ENCODE peak calls at places on chromosomes 16 and 17, in nine cellular contexts. R, I, K, U, H, Y, X, T and B are unnamed samples.
A peak's percentile ranks its signal among the peaks of the same experiment; 100 is the strongest.

GRCh38 chr17:44793885-44794698 is 35.3 kb downstream of the ADAM11 start:
- DNase-seq in H (no peak), T (no peak), X (peak; percentile 29), I (peak; percentile 9), K (no peak), R (no peak), U (no peak), Y (no peak), B (no peak)

GRCh38 chr17:45361451-45361850 is 44.6 kb upstream of the MAP3K14 start:
- DNase-seq in X (peak; percentile 74), T (no peak), Y (no peak), R (no peak), K (no peak), U (no peak), H (no peak), I (no peak), B (no peak)

GRCh38 chr17:56866496-56866895 is 32.5 kb downstream of the DGKE start:
- DNase-seq in K (no peak), R (no peak), X (no peak), H (no peak), Y (no peak), U (no peak), T (no peak), I (no peak), B (no peak)

GRCh38 chr17:56629450-56630187 is 36.1 kb downstream of the NOG start:
- DNase-seq in H (no peak), T (peak; percentile 33), I (no peak), K (no peak), U (peak; percentile 11), R (peak; percentile 5), X (no peak), Y (peak; percentile 83), B (no peak)

GRCh38 chr17:17506181-17506741 is 10.1 kb upstream of the RASD1 start:
- DNase-seq in Y (no peak), H (no peak), U (no peak), X (no peak), K (no peak), I (peak; percentile 62), R (no peak), T (no peak), B (no peak)

GRCh38 chr16:84979516-84979915 is 31.8 kb downstream of the ZDHHC7 start:
- DNase-seq in X (no peak), U (no peak), T (peak; percentile 53), H (no peak), R (peak; percentile 81), I (no peak), Y (no peak), K (no peak), B (no peak)

GRCh38 chr16:82263456-82264159 is 93.6 kb upstream of the MPHOSPH6 start:
- DNase-seq in U (peak; percentile 32), R (peak; percentile 64), K (peak; percentile 48), H (no peak), X (no peak), T (peak; percentile 66), Y (peak; percentile 80), I (no peak), B (peak; percentile 26)

GRCh38 chr17:14302421-14303099 is 1.7 kb downstream of the HS3ST3B1 start:
- DNase-seq in X (peak; percentile 96), R (peak; percentile 82), U (peak; percentile 68), K (peak; percentile 81), H (no peak), I (peak; percentile 94), T (peak; percentile 77), Y (peak; percentile 89), B (peak; percentile 49)

GRCh38 chr17:17700251-17700969 is 19.2 kb downstream of the RAI1 start:
- DNase-seq in U (no peak), K (no peak), T (no peak), R (no peak), Y (peak; percentile 89), H (no peak), I (no peak), X (no peak), B (no peak)

GRCh38 chr16:85569615-85570212 is 43.4 kb upstream of the GSE1 start:
- DNase-seq in U (peak; percentile 81), Y (peak; percentile 66), K (no peak), T (no peak), I (no peak), H (no peak), X (no peak), R (no peak), B (peak; percentile 85)

GRCh38 chr16:71258371-71258770 is 27.8 kb upstream of the HYDIN start:
- DNase-seq in H (no peak), K (no peak), I (no peak), Y (no peak), R (no peak), T (no peak), X (no peak), U (no peak), B (no peak)

GRCh38 chr16:8727084-8727590 is 52.7 kb downstream of the ABAT start:
- DNase-seq in X (no peak), U (no peak), Y (no peak), K (no peak), H (no peak), I (no peak), T (no peak), R (no peak), B (no peak)

GRCh38 chr16:721765-722481 is 977 bp downstream of the ANTKMT start:
- DNase-seq in U (no peak), T (no peak), R (no peak), H (no peak), I (no peak), Y (no peak), K (no peak), X (no peak), B (no peak)

GRCh38 chr17:17783121-17783824 is 53.5 kb downstream of the SREBF1 start:
- DNase-seq in T (peak; percentile 64), K (no peak), I (peak; percentile 84), X (no peak), R (peak; percentile 61), U (no peak), Y (peak; percentile 89), H (no peak), B (no peak)

GRCh38 chr16:30116291-30117207 is 3.2 kb upstream of the GDPD3 start:
- DNase-seq in H (no peak), Y (no peak), K (no peak), I (peak; percentile 41), U (no peak), X (no peak), R (no peak), T (no peak), B (no peak)

GRCh38 chr16:87583453-87584131 is 18.7 kb upstream of the JPH3 start:
- DNase-seq in T (no peak), Y (peak; percentile 50), U (peak; percentile 85), K (no peak), R (no peak), I (no peak), H (no peak), X (no peak), B (no peak)

GRCh38 chr16:84950906-84951305 is 60.4 kb downstream of the ZDHHC7 start:
- DNase-seq in R (peak; percentile 14), K (no peak), X (no peak), U (no peak), Y (peak; percentile 72), I (no peak), T (no peak), H (no peak), B (no peak)

GRCh38 chr16:51146256-51146924 is 4.7 kb downstream of the SALL1 start:
- DNase-seq in K (no peak), X (no peak), T (no peak), U (no peak), Y (no peak), R (no peak), I (no peak), H (no peak), B (peak; percentile 42)

GRCh38 chr16:1150511-1150982 is 2.4 kb upstream of the CACNA1H start:
- DNase-seq in U (peak; percentile 54), X (no peak), H (no peak), Y (peak; percentile 64), T (no peak), I (no peak), K (no peak), R (no peak), B (no peak)

GRCh38 chr17:42027961-42028790 is 8.3 kb downstream of the NKIRAS2 start:
- DNase-seq in Y (peak; percentile 92), X (no peak), U (no peak), T (no peak), I (no peak), K (no peak), R (peak; percentile 41), H (no peak), B (no peak)
- TF ChIP-seq CTCF in Y (peak; percentile 56), X (no peak), U (peak; percentile 46), T (no peak), I (peak; percentile 7), K (no peak), R (peak; percentile 46), H (no peak), B (peak; percentile 20)

DNA sequence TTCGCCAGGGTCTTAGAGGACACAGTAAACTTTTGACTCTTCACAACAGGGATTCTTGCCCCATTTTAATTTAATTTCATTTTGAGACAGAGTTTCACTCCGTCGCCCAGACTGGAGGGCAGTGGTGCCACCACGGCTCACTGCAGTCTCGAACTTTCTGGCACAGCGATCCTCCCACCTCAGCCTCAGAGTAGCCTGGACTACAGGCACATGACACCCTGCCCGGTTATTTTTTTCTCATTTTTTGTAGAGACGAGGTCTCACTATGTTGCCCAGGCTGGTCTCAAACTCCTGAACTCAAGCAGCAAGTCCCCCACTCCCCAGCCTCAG is 329 bp upstream of the NLE1 start:
- DNase-seq in X (no peak), U (no peak), T (no peak), Y (no peak), I (no peak), R (no peak), H (no peak), K (no peak), B (no peak)
- TF ChIP-seq CTCF in X (no peak), U (no peak), T (peak; percentile 30), Y (no peak), I (no peak), R (no peak), H (no peak), K (peak; percentile 45), B (no peak)

GRCh38 chr17:43529977-43530302 is 16.2 kb downstream of the ETV4 start:
- DNase-seq in R (peak; percentile 21), U (no peak), K (no peak), I (no peak), X (no peak), T (no peak), Y (no peak), H (no peak), B (no peak)
- TF ChIP-seq CTCF in R (no peak), U (no peak), K (no peak), I (no peak), X (no peak), T (no peak), Y (no peak), H (no peak), B (no peak)

DNA sequence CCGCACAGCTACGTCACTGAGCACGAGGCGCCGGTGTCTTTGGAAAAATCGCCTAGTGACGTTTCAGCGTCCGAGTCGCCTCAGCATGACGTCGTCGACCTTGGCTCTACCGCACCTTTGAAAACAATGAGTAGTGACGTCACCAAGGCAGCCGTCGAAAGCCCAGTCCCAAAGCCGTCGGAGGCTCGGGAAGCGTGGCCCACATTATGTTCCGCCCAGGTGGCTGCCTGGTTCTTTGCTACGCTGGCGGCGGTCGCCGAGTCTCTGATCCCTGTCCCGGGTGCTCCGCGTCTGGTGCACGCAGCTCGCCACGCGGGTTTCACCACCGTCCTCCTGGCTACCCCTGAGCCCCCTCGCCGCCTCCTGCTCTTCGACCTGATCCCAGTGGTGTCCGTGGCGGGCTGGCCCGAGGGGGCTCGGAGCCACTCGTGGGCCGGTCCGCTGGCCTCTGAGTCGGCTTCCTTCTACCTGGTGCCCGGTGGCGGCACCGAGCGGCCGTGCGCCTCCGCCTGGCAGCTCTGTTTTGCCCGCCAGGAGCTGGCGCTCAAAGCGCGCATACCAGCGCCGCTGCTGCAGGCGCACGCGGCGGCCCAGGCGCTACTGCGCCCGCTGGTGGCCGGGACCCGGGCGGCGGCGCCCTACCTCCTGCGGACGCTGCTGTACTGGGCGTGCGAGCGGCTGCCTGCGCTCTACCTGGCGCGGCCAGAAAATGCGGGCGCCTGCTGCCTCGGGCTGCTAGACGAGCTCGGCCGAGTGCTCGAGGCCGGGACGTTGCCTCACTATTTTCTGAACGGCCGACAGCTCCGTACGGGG is 1.5 kb downstream of the TMEM102 start:
- DNase-seq in X (peak; percentile 95), H (no peak), K (peak; percentile 72), I (peak; percentile 94), T (peak; percentile 72), U (no peak), Y (peak; percentile 92), R (peak; percentile 94), B (peak; percentile 23)
- TF ChIP-seq CTCF in X (no peak), H (no peak), K (peak; percentile 82), I (peak; percentile 82), T (peak; percentile 97), U (peak; percentile 44), Y (peak; percentile 50), R (peak; percentile 54), B (peak; percentile 66)